ENCODE peak calls at places on chromosomes 4 and X, in nine cellular contexts. V is uterus; Q is CD4-positive, CD25-positive, alpha-beta regulatory T cell; L is aorta; X is Karpas-422; B is psoas muscle; Y is cardiac muscle cell; D is CD8-positive, alpha-beta memory T cell; A is fibroblast of lung. J is an unnamed sample.

GRCh38 chr4:79466621-79467020 is 58.6 kb upstream of the GK2 start:
- DNase-seq in V (no peak), Y (peak; percentile 34), L (no peak), A (peak; percentile 23), B (no peak), Q (no peak), X (no peak), D (no peak), J (no peak)

GRCh38 chr4:6221296-6221850 is 21.0 kb upstream of the JAKMIP1 start:
- DNase-seq in X (no peak), V (no peak), D (no peak), A (no peak), Q (no peak), L (no peak), Y (no peak), B (no peak), J (no peak)

GRCh38 chrX:71928856-71929255 is 18.2 kb downstream of the NHSL2 start:
- DNase-seq in L (no peak), B (no peak), V (no peak), Q (no peak), Y (no peak), X (no peak), A (no peak), D (no peak), J (no peak)

GRCh38 chr4:101400096-101400495 is 52.8 kb upstream of the PPP3CA start:
- DNase-seq in X (no peak), D (no peak), A (peak; percentile 94), Y (peak; percentile 24), L (no peak), Q (no peak), V (no peak), B (no peak), J (no peak)

GRCh38 chr4:15233626-15234025 is 194.2 kb upstream of the C1QTNF7 start:
- DNase-seq in D (no peak), X (no peak), Q (peak; percentile 66), L (no peak), A (peak; percentile 26), Y (no peak), B (no peak), V (no peak), J (no peak)

GRCh38 chr4:6471303-6472007 is 959 bp downstream of the PPP2R2C start:
- DNase-seq in A (no peak), X (no peak), Q (no peak), L (no peak), B (no peak), Y (no peak), V (no peak), D (no peak), J (no peak)

GRCh38 chr4:21709031-21709430 is 239.5 kb downstream of the KCNIP4 start:
- DNase-seq in D (no peak), V (no peak), Y (no peak), A (no peak), Q (no peak), L (no peak), B (no peak), X (no peak), J (no peak)

GRCh38 chrX:151974336-151975227 is at the start of gene GABRE:
- DNase-seq in A (peak; percentile 58), Q (no peak), L (peak; percentile 59), V (peak; percentile 69), X (no peak), B (peak; percentile 67), D (no peak), Y (peak; percentile 56), J (no peak)

GRCh38 chr4:8506373-8507250 is 66.0 kb downstream of the TRMT44 start:
- DNase-seq in X (no peak), Q (no peak), D (no peak), L (peak; percentile 84), V (peak; percentile 64), B (no peak), Y (peak; percentile 83), A (peak; percentile 78), J (no peak)

GRCh38 chr4:153579410-153579809 is 104.7 kb upstream of the TLR2 start:
- DNase-seq in B (no peak), L (no peak), Q (no peak), V (no peak), A (no peak), D (no peak), X (peak; percentile 89), Y (no peak), J (no peak)

GRCh38 chr4:153576443-153576774 is 107.7 kb upstream of the TLR2 start:
- DNase-seq in L (no peak), B (no peak), X (no peak), A (no peak), Q (no peak), Y (no peak), D (no peak), V (no peak), J (no peak)

GRCh38 chr4:153573881-153574807 is 108.0 kb downstream of the TMEM131L start:
- DNase-seq in V (peak; percentile 63), D (peak; percentile 33), A (peak; percentile 81), L (peak; percentile 76), Y (peak; percentile 90), X (peak; percentile 90), Q (peak; percentile 87), B (peak; percentile 74), J (peak; percentile 25)

GRCh38 chr4:153579872-153580271 is 104.2 kb upstream of the TLR2 start:
- DNase-seq in Q (no peak), X (peak; percentile 77), L (no peak), D (no peak), A (no peak), V (no peak), B (no peak), Y (no peak), J (no peak)

GRCh38 chr4:153577053-153577452 is 107.0 kb upstream of the TLR2 start:
- DNase-seq in Y (no peak), D (no peak), V (no peak), L (no peak), X (peak; percentile 93), Q (no peak), A (no peak), B (no peak), J (no peak)
- H3K4me1 ChIP-seq in Y (peaks cover 6% of the 10 kb centered on the region), D (peaks cover 15% of the 10 kb centered on the region), V (no peaks in the 10 kb centered on the region), L (peaks cover 3% of the 10 kb centered on the region), X (peaks cover 88% of the 10 kb centered on the region), Q (peaks cover 28% of the 10 kb centered on the region), A (no peaks in the 10 kb centered on the region), B (peaks cover 16% of the 10 kb centered on the region), J (no peaks in the 10 kb centered on the region)

DNA sequence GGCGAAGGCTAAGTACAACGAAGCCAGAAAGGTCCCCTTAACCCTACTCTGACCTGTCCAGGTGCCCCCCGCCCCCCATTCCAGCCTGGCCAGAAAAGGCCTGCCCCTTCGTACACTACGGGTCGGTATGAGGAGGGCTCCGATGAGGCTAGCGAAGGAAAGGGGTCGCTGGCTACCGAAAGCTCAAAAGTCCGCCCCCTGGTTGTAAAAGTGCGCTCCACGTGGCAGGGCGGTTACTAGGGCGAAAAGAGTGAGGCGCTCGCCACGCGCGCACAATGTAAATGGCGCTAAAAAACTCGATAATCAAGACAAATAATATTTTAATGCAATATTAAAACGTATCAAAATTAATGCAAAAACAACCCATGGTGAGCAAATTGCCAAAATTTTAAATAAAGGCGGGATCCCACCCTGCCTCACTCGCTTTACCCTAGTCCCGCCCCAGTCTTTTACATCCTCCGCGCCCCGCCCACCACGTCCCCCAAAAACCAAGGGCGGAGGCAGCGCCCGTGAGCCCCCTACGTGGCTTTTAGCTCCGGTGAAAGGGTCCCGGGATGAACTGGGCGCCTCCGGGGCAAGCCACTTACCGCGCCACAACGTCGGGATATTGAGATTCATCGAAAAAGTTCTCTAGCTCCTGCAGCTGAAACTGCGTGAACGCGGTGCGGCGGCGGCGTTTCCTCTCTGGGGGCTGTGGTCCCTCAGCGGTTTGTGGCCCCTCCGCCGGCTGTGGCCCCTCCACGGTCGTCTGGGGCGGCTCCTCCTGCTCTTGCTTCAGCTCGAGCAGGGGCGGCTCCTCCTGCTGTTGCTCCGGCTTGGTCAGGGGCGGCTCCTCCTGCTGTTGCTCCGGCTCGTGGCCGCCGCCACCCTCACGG is 929 bp downstream of the ESX1 start:
- DNase-seq in A (no peak), Y (peak; percentile 2), D (no peak), V (no peak), B (no peak), Q (no peak), X (no peak), L (no peak), J (no peak)
- H3K27me3 ChIP-seq in A (peaks cover 19% of the 10 kb centered on the region), Y (peaks cover 98% of the 10 kb centered on the region), D (no peaks in the 10 kb centered on the region), V (no peaks in the 10 kb centered on the region), B (no peaks in the 10 kb centered on the region), Q (no peaks in the 10 kb centered on the region), X (no peaks in the 10 kb centered on the region), L (no peaks in the 10 kb centered on the region), J (peaks cover 17% of the 10 kb centered on the region)

GRCh38 chr4:38670061-38670894 is 6.3 kb downstream of the KLF3 start:
- DNase-seq in L (no peak), A (no peak), B (no peak), Q (no peak), V (no peak), D (no peak), X (peak; percentile 34), Y (no peak), J (no peak)

GRCh38 chr4:38672247-38673071 is 8.5 kb downstream of the KLF3 start:
- DNase-seq in Y (no peak), A (no peak), D (no peak), L (no peak), B (no peak), Q (no peak), X (no peak), V (no peak), J (no peak)

GRCh38 chr4:38670939-38671593 is 7.1 kb downstream of the KLF3 start:
- DNase-seq in L (no peak), Y (no peak), A (no peak), D (no peak), B (no peak), X (no peak), V (no peak), Q (no peak), J (no peak)

GRCh38 chr4:38673109-38673978 is 9.3 kb downstream of the KLF3 start:
- DNase-seq in D (no peak), V (peak; percentile 63), X (no peak), Q (no peak), Y (no peak), A (peak; percentile 34), B (peak; percentile 68), L (peak; percentile 65), J (no peak)

GRCh38 chr4:38671594-38671943 is 7.6 kb downstream of the KLF3 start:
- DNase-seq in X (no peak), V (no peak), D (no peak), B (no peak), L (no peak), A (no peak), Y (no peak), Q (peak; percentile 50), J (no peak)
- H3K4me1 ChIP-seq in X (no peaks in the 10 kb centered on the region), V (peaks cover 61% of the 10 kb centered on the region), D (peaks cover 92% of the 10 kb centered on the region), B (peaks cover 96% of the 10 kb centered on the region), L (peaks cover 5% of the 10 kb centered on the region), A (peaks cover 40% of the 10 kb centered on the region), Y (peaks cover 59% of the 10 kb centered on the region), Q (peaks cover 95% of the 10 kb centered on the region), J (peaks cover 75% of the 10 kb centered on the region)

DNA sequence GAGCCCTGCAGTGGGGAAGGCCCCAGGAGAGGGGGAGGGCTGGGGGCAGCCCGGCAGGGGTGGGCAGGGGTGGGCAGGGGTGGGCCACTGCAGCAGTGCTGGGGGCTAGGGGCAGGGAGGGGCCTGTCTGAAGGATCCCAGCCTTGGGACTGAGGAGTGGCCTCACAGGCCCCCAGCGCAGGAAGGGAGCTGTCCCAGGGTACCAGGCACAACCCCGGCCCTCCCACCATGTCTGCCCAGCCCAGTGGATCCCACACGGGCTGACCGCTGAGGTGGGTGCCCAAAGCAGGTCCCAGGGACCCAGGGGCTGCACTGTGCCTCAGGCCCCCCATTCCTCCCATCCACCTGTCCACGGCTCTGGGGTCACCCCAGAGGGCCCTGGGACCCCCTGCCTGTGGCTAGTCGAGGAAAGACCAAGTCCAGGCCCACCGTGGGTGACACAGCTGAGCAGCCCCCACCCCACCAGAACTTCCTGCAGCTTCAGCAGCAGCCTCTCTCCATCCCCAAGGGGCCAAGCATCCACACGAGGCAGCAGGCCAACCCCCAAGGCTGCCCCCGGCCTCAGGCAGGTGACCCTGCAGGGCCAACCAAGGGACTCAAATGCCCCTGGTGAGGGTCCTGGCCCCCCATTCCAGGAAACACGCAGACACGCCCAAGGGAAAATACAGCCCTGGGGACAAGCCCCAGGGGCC is 46.4 kb downstream of the FAM53A start:
- DNase-seq in X (no peak), A (no peak), V (no peak), Q (no peak), L (no peak), D (no peak), B (no peak), Y (no peak), J (no peak)
- H3K27me3 ChIP-seq in X (no peaks in the 10 kb centered on the region), A (no peaks in the 10 kb centered on the region), V (no peaks in the 10 kb centered on the region), Q (no peaks in the 10 kb centered on the region), L (no peaks in the 10 kb centered on the region), D (no peaks in the 10 kb centered on the region), B (no peaks in the 10 kb centered on the region), Y (no peaks in the 10 kb centered on the region), J (no peaks in the 10 kb centered on the region)